ENCODE peak calls at places on chromosomes 12 and 14, in ten cellular contexts. Q is astrocyte of the spinal cord; O is AG09309; H is fibroblast of lung; R is suprapubic skin; I is CD8-positive, alpha-beta T cell; S is kidney; X is fibroblast of mammary gland; P is lower leg skin; M is uterus. F is an unnamed sample.

GRCh38 chr14:91896419-91896818 is 29.1 kb upstream of the TC2N start:
- DNase-seq in M (no peak), P (no peak), S (no peak), O (no peak), X (no peak), Q (no peak), H (no peak), R (no peak), I (no peak), F (no peak)

GRCh38 chr12:79844693-79845092 is 90.2 kb downstream of the PPP1R12A start:
- DNase-seq in R (no peak), X (peak), I (no peak), H (peak), M (no peak), O (peak), S (no peak), Q (peak), P (no peak), F (peak)

GRCh38 chr12:14958361-14959125 is 2.9 kb downstream of the ARHGDIB start:
- DNase-seq in O (no peak), H (no peak), X (no peak), P (no peak), I (peak), S (no peak), M (no peak), Q (no peak), R (no peak), F (no peak)

GRCh38 chr12:125135906-125136305 is 70.7 kb downstream of the AACS start:
- DNase-seq in Q (no peak), M (no peak), O (no peak), I (no peak), P (no peak), S (no peak), R (no peak), X (no peak), H (no peak), F (no peak)

GRCh38 chr14:102930753-102931579 is 8.5 kb downstream of the AMN start:
- DNase-seq in H (peak), R (no peak), P (no peak), S (peak), I (no peak), M (no peak), Q (peak), O (no peak), X (peak), F (peak)

GRCh38 chr12:121765573-121765972 is 27.9 kb downstream of the RHOF start:
- DNase-seq in H (peak), S (no peak), R (no peak), M (peak), P (no peak), Q (peak), I (no peak), O (peak), X (peak), F (peak)

GRCh38 chr12:101992091-101992490 is 69.7 kb downstream of the WASHC3 start:
- DNase-seq in I (no peak), M (no peak), Q (no peak), S (no peak), R (no peak), X (peak), O (no peak), H (no peak), P (no peak), F (peak)

GRCh38 chr14:69592923-69593677 is 18.3 kb upstream of the SUSD6 start:
- DNase-seq in I (no peak), O (peak), H (peak), R (no peak), M (peak), Q (peak), S (no peak), X (peak), P (no peak), F (peak)

GRCh38 chr12:55732288-55732687 is 3.5 kb upstream of the CD63 start:
- DNase-seq in R (peak), M (no peak), S (no peak), Q (no peak), H (no peak), X (no peak), O (no peak), I (no peak), P (peak), F (no peak)

DNA sequence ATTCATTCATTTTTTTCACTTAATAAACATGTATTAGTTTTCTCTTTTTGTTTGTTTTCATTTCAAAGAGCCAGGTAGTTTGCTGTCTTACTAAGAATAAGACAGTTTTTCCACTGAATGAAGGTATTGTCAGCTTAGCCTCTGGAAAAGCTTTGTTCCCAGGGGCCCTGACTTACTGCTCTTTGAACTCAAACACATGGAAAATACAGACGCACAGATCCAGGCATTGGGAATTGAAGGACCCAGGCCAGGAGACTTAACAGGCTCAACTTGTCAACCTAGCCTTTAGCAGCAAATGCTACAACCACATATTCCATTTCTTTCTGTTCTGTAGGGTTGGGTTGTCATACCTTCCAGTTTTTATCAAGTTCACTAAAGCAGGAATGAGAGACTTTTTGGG is 38.5 kb upstream of the SLCO1C1 start:
- DNase-seq in S (no peak), P (no peak), Q (no peak), X (no peak), I (no peak), O (no peak), H (no peak), M (no peak), R (no peak), F (no peak)
- H3K4me3 ChIP-seq in S (no peak), P (no peak), Q (no peak), X (no peak), I (no peak), O (no peak), H (no peak), M (no peak), R (no peak), F (no peak)

GRCh38 chr12:71299541-71300376 is 139.8 kb upstream of the LGR5 start:
- DNase-seq in P (no peak), H (peak), Q (no peak), S (no peak), O (no peak), I (no peak), R (no peak), M (no peak), X (peak), F (peak)
- TF ChIP-seq CTCF in P (no peak), H (no peak), Q (no peak), S (no peak), O (no peak), I (no peak), R (no peak), M (no peak), X (no peak), F (no peak)

DNA sequence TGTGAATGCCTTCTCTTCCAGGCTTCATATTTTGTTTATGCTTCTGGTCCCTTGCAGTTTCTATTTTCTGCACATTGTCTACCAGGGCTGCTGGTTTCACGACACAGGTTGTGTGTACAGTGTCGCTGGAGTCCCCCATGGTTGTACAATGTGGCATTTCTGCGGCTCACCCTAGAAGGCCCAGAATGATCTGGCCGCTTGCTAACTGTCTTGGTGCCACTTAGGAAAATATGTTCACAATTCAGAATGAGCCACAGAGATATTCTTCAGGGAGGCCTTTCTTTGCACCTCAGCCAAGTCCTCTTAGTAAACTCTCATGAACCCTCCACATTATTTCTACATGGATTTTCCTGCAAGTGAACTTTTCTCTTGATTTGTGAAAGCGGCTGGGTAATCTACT is 195.4 kb downstream of the SUDS3 start:
- DNase-seq in I (no peak), S (no peak), R (no peak), Q (no peak), H (no peak), P (no peak), M (no peak), X (no peak), O (no peak), F (no peak)
- H3K4me3 ChIP-seq in I (no peak), S (no peak), R (no peak), Q (no peak), H (no peak), P (no peak), M (no peak), X (no peak), O (no peak), F (no peak)

GRCh38 chr14:24297190-24297964 is 2.2 kb downstream of the DHRS1 start:
- DNase-seq in S (no peak), P (no peak), X (peak), O (no peak), I (no peak), H (no peak), R (no peak), Q (no peak), M (no peak), F (peak)
- TF ChIP-seq CTCF in S (peak), P (peak), X (peak), O (peak), I (no peak), H (peak), R (peak), Q (peak), M (no peak), F (peak)

GRCh38 chr12:53624453-53624852 is 1.7 kb downstream of the ATF7 start:
- DNase-seq in O (no peak), H (peak), R (no peak), M (no peak), I (no peak), S (no peak), Q (peak), X (peak), P (no peak), F (peak)
- H3K4me3 ChIP-seq in O (peak), H (peak), R (peak), M (peak), I (no peak), S (peak), Q (peak), X (peak), P (no peak), F (peak)

GRCh38 chr14:50955373-50956043 is 11.2 kb upstream of the PYGL start:
- DNase-seq in X (peak), I (no peak), Q (peak), R (peak), S (peak), O (peak), P (no peak), M (peak), H (peak), F (peak)

GRCh38 chr14:50953497-50953896 is 9.2 kb upstream of the PYGL start:
- DNase-seq in P (no peak), X (no peak), O (no peak), Q (no peak), I (no peak), M (no peak), S (no peak), R (no peak), H (no peak), F (no peak)

GRCh38 chr14:50957296-50957695 is 13.0 kb upstream of the PYGL start:
- DNase-seq in R (no peak), O (no peak), P (no peak), H (peak), M (peak), X (peak), Q (peak), S (no peak), I (no peak), F (peak)

GRCh38 chr14:50951032-50951431 is 6.7 kb upstream of the PYGL start:
- DNase-seq in R (no peak), X (no peak), H (no peak), P (no peak), I (no peak), S (no peak), M (no peak), Q (no peak), O (no peak), F (no peak)

DNA sequence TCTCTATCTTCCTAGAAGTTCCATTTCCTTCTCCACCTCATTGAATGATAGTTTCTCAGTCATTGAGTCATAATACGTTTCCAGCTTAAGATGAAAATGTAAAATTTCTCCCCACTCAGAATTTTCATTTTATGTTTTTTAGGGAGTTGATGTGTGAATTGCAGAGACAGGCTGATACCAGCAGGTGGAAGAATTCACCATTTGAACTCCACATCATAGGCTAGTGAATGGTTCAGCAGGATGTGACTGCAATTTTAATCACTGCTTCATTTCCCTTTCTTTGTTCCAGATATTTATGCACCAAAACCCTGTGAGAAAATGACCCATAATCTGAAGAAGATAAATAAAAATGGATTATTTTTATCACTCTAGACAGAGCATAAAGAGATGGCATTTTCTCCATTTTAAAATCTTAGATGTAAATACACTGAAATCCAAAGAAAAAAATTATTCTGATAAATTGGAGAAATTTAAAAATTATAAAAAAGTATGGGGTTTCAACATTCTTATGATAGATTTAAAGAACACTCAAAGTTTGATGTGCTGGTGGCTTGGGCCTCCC is 10.6 kb upstream of the PYGL start:
- DNase-seq in I (no peak), X (peak), S (no peak), R (no peak), M (no peak), H (peak), Q (peak), P (no peak), O (no peak), F (peak)
- TF ChIP-seq CTCF in I (peak), X (peak), S (peak), R (peak), M (peak), H (peak), Q (peak), P (no peak), O (peak), F (peak)

DNA sequence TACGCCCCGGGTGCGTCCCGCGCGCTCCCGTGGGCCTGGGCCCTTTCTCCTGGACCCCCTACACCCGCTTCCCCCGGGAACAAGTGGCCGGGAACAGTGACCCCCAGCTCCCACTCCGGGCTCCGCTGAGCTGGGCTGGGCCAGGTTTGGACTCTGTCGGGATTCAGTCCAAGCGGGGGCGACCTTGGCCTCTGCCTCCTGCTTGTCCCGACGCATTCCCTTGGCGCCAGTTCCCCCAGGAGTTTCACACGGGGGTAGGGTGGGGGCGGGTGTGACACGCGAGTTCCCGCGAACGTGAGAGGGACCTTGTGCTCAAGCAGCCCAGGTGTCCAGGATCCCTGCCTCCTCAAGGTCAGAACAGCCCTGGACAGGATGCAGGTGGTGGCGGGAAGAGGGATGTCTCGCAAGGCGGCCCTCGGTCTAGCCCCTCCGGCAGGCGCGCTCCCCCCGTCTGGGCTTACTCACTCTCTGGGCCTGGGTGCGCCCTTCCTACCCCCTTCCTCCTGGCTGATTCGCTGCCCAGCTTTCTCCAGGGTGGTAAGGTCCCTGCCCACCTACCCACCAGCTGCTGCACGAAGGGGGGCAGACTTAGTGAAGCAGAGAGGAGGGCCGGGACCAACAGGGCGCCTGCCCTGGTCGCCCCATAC is 771 bp downstream of the CRIP2 start:
- DNase-seq in Q (peak), I (no peak), H (peak), O (no peak), X (peak), M (peak), P (peak), R (peak), S (peak), F (peak)
- H3K4me3 ChIP-seq in Q (peak), I (peak), H (peak), O (peak), X (peak), M (peak), P (peak), R (peak), S (peak), F (peak)